ENCODE peak calls at places on chromosomes 7 and 10, in ten cellular contexts. I is dermis blood vessel endothelial cell; F is AG08395; X is NCI-H187 treated with DMSO at 0.1 percent for 48 hours; K is GOT3; S is HAP-1; A is stimulated activated CD8-positive, alpha-beta memory T cell treated with anti-CD3 and anti-CD28 coated beads, Interleukin-7, amount 100 ng/mL, for 1 hour; N is pons; C is right cardiac atrium; Y is astrocyte. E is an unnamed sample.

GRCh38 chr7:131555565-131556054 is 818 bp downstream of the PODXL start:
- DNase-seq in S (peak; percentile 22), A (no peak), C (peak; percentile 61), N (no peak), X (no peak), K (no peak), F (no peak), I (no peak), Y (no peak), E (no peak)

GRCh38 chr7:72435913-72436480 is 23.9 kb upstream of the CALN1 start:
- DNase-seq in C (no peak), F (no peak), A (no peak), K (no peak), N (no peak), X (no peak), I (no peak), Y (no peak), S (no peak), E (no peak)

GRCh38 chr7:87628780-87629569 is 777 bp downstream of the RUNDC3B start:
- DNase-seq in I (peak; percentile 53), S (peak; percentile 71), Y (no peak), A (no peak), X (no peak), F (no peak), N (no peak), C (peak; percentile 54), K (no peak), E (peak; percentile 7)

GRCh38 chr7:55887786-55888185 is 530 bp downstream of the ZNF713 start:
- DNase-seq in F (no peak), K (no peak), N (peak; percentile 41), S (no peak), C (no peak), I (no peak), A (no peak), Y (no peak), X (no peak), E (peak; percentile 21)

GRCh38 chr7:50153141-50153540 is 60.1 kb upstream of the ZPBP start:
- DNase-seq in K (no peak), S (no peak), A (no peak), C (no peak), F (no peak), Y (no peak), X (no peak), I (no peak), N (no peak), E (no peak)

GRCh38 chr7:157457355-157458253 is 120.8 kb downstream of the DNAJB6 start:
- DNase-seq in C (no peak), Y (no peak), K (no peak), A (no peak), S (no peak), I (no peak), N (no peak), F (no peak), X (no peak), E (no peak)

GRCh38 chr10:543131-543530 is 146.3 kb downstream of the DIP2C start:
- DNase-seq in Y (no peak), C (no peak), F (no peak), K (no peak), N (no peak), S (no peak), I (no peak), X (no peak), A (no peak), E (no peak)

GRCh38 chr7:149773446-149774236 is at the start of gene ZNF467:
- DNase-seq in F (no peak), C (peak; percentile 92), Y (no peak), N (peak; percentile 36), X (no peak), A (no peak), S (peak; percentile 73), K (no peak), I (no peak), E (no peak)

GRCh38 chr10:18583575-18584270 is 67.7 kb downstream of the NSUN6 start:
- DNase-seq in A (no peak), I (peak; percentile 23), K (no peak), X (no peak), N (no peak), Y (no peak), S (no peak), F (no peak), C (no peak), E (no peak)

GRCh38 chr7:77687747-77688144 is 8.5 kb upstream of the RSBN1L start:
- DNase-seq in K (no peak), F (no peak), Y (no peak), C (no peak), I (no peak), S (no peak), N (no peak), X (no peak), A (no peak), E (no peak)

GRCh38 chr10:59434463-59435326 is 72.3 kb upstream of the FAM13C start:
- DNase-seq in X (no peak), F (peak; percentile 17), C (no peak), Y (peak; percentile 38), N (no peak), I (peak; percentile 52), S (no peak), A (no peak), K (no peak), E (peak; percentile 12)

GRCh38 chr7:157628456-157628855 is 291.7 kb downstream of the DNAJB6 start:
- DNase-seq in S (no peak), A (no peak), I (no peak), X (no peak), N (no peak), Y (no peak), F (no peak), C (no peak), K (no peak), E (no peak)

GRCh38 chr10:87841215-87841614 is 22.1 kb downstream of the KLLN start:
- DNase-seq in Y (no peak), X (no peak), S (no peak), A (no peak), K (no peak), I (no peak), N (no peak), C (no peak), F (no peak), E (no peak)

GRCh38 chr7:151374726-151375125 is 33.1 kb downstream of the NUB1 start:
- DNase-seq in A (no peak), I (no peak), C (no peak), X (no peak), K (no peak), N (no peak), Y (no peak), S (no peak), F (no peak), E (no peak)